ENCODE peak calls at places on chromosomes 1 and 21, in five cellular contexts. R, D, F, M and Y are unnamed samples.

GRCh38 chr1:18901952-18902522 is 318 bp downstream of the ALDH4A1 start:
- DNase-seq in R (no peak), D (no peak), F (no peak), M (no peak), Y (peak)

GRCh38 chr21:25862596-25862995 is 127.8 kb downstream of the GABPA start:
- DNase-seq in R (peak), D (peak), F (no peak), M (peak), Y (peak)

GRCh38 chr1:9352364-9353140 is 59.9 kb downstream of the SPSB1 start:
- DNase-seq in R (no peak), D (no peak), F (no peak), M (peak), Y (no peak)

GRCh38 chr1:60034999-60035398 is 38.6 kb downstream of the C1orf87 start:
- DNase-seq in R (no peak), D (no peak), F (no peak), M (no peak), Y (no peak)

GRCh38 chr21:46424621-46425020 is 34.1 kb upstream of the DIP2A start:
- DNase-seq in R (no peak), D (no peak), F (no peak), M (no peak), Y (no peak)

GRCh38 chr1:205570796-205571537 is 60.8 kb downstream of the ELK4 start:
- DNase-seq in R (no peak), D (peak), F (no peak), M (no peak), Y (peak)

GRCh38 chr1:107432108-107432507 is 291.3 kb downstream of the NTNG1 start:
- DNase-seq in R (no peak), D (no peak), F (no peak), M (no peak), Y (no peak)

GRCh38 chr1:67429528-67430357 is 459 bp downstream of the SERBP1 start:
- DNase-seq in R (no peak), D (peak), F (no peak), M (no peak), Y (peak)

GRCh38 chr1:7558041-7558461 is 213.0 kb upstream of the VAMP3 start:
- DNase-seq in R (no peak), D (no peak), F (no peak), M (no peak), Y (no peak)

GRCh38 chr1:218242171-218242570 is 42.9 kb upstream of the RRP15 start:
- DNase-seq in R (no peak), D (peak), F (no peak), M (no peak), Y (peak)

GRCh38 chr1:17075470-17076255 is 21.8 kb upstream of the SDHB start:
- DNase-seq in R (no peak), D (no peak), F (no peak), M (peak), Y (peak)

GRCh38 chr21:46212721-46213484 is 15.7 kb downstream of the LSS start:
- DNase-seq in R (no peak), D (no peak), F (no peak), M (peak), Y (no peak)

GRCh38 chr1:156232222-156232621 is 9.8 kb upstream of the BGLAP start:
- DNase-seq in R (no peak), D (no peak), F (no peak), M (no peak), Y (no peak)

GRCh38 chr1:42430751-42431150 is 25.1 kb downstream of the ZMYND12 start:
- DNase-seq in R (no peak), D (no peak), F (no peak), M (no peak), Y (no peak)

GRCh38 chr1:238487931-238488330 is 597.2 kb upstream of the ZP4 start:
- DNase-seq in R (no peak), D (no peak), F (no peak), M (no peak), Y (no peak)

GRCh38 chr1:43671626-43672330 is 21.8 kb downstream of the KDM4A start:
- DNase-seq in R (no peak), D (peak), F (no peak), M (no peak), Y (no peak)

GRCh38 chr1:175448467-175448866 is 255.9 kb upstream of the KIAA0040 start:
- DNase-seq in R (no peak), D (no peak), F (no peak), M (no peak), Y (no peak)

GRCh38 chr21:43975469-43976098 is 36.5 kb upstream of the TRAPPC10 start:
- DNase-seq in R (peak), D (peak), F (no peak), M (peak), Y (peak)

GRCh38 chr1:13751458-13751871 is 51.5 kb downstream of the PRDM2 start:
- DNase-seq in R (no peak), D (no peak), F (no peak), M (no peak), Y (no peak)

GRCh38 chr21:39599191-39599966 is 13.4 kb upstream of the B3GALT5 start:
- DNase-seq in R (no peak), D (no peak), F (no peak), M (no peak), Y (no peak)

GRCh38 chr1:58650141-58650540 is 49.7 kb downstream of the MYSM1 start:
- DNase-seq in R (no peak), D (peak), F (no peak), M (no peak), Y (peak)

GRCh38 chr1:71307451-71307850 is 226.6 kb upstream of the ZRANB2 start:
- DNase-seq in R (no peak), D (peak), F (no peak), M (no peak), Y (peak)

GRCh38 chr1:94142022-94142421 is 21.1 kb upstream of the ABCA4 start:
- DNase-seq in R (no peak), D (no peak), F (no peak), M (no peak), Y (peak)

GRCh38 chr1:217133092-217133491 is 409.9 kb upstream of the ESRRG start:
- DNase-seq in R (no peak), D (no peak), F (no peak), M (peak), Y (no peak)

GRCh38 chr1:242467556-242468145 is 56.8 kb downstream of the PLD5 start:
- DNase-seq in R (peak), D (peak), F (no peak), M (peak), Y (peak)